ENCODE peak calls at places on chromosome 12, in eight cellular contexts. One of them, this sample, is unnamed.

GRCh38 chr12:9134981-9135628 is 19.4 kb upstream of the A2M start:
- DNase-seq in ureter: peak
- DNase-seq in MM.1S: peak
- DNase-seq in astrocyte: no peak
- DNase-seq in M059J: no peak
- DNase-seq in H9: no peak
- DNase-seq in endothelial cell: no peak
- DNase-seq in BJ: no peak
- DNase-seq in this sample: no peak

GRCh38 chr12:75953312-75953906 is 78.2 kb downstream of the PHLDA1 start:
- DNase-seq in ureter: no peak
- DNase-seq in astrocyte: peak
- DNase-seq in endothelial cell: no peak
- DNase-seq in MM.1S: no peak
- DNase-seq in BJ: peak
- DNase-seq in H9: no peak
- DNase-seq in M059J: peak
- DNase-seq in this sample: peak

GRCh38 chr12:84435682-84436081 is 476.9 kb downstream of the SLC6A15 start:
- DNase-seq in M059J: no peak
- DNase-seq in MM.1S: no peak
- DNase-seq in BJ: no peak
- DNase-seq in astrocyte: no peak
- DNase-seq in endothelial cell: no peak
- DNase-seq in H9: no peak
- DNase-seq in ureter: no peak
- DNase-seq in this sample: no peak

GRCh38 chr12:32051511-32052299 is 54.9 kb upstream of the BICD1 start:
- DNase-seq in M059J: peak
- DNase-seq in H9: no peak
- DNase-seq in BJ: peak
- DNase-seq in endothelial cell: no peak
- DNase-seq in ureter: no peak
- DNase-seq in astrocyte: peak
- DNase-seq in MM.1S: no peak
- DNase-seq in this sample: peak

GRCh38 chr12:60487284-60487683 is 891.5 kb downstream of the SLC16A7 start:
- DNase-seq in ureter: no peak
- DNase-seq in MM.1S: no peak
- DNase-seq in H9: no peak
- DNase-seq in astrocyte: no peak
- DNase-seq in BJ: no peak
- DNase-seq in M059J: no peak
- DNase-seq in endothelial cell: no peak
- DNase-seq in this sample: no peak

GRCh38 chr12:22238211-22238610 is 96.3 kb downstream of the ST8SIA1 start:
- DNase-seq in H9: no peak
- DNase-seq in astrocyte: no peak
- DNase-seq in BJ: no peak
- DNase-seq in M059J: no peak
- DNase-seq in endothelial cell: no peak
- DNase-seq in ureter: no peak
- DNase-seq in MM.1S: no peak
- DNase-seq in this sample: no peak

GRCh38 chr12:81758421-81759214 is 532 bp downstream of the PPFIA2 start:
- DNase-seq in H9: peak
- DNase-seq in M059J: peak
- DNase-seq in MM.1S: peak
- DNase-seq in astrocyte: peak
- DNase-seq in ureter: peak
- DNase-seq in endothelial cell: peak
- DNase-seq in BJ: no peak
- DNase-seq in this sample: peak

GRCh38 chr12:53279888-53280498 is 11.9 kb downstream of the ESPL1 start:
- DNase-seq in endothelial cell: no peak
- DNase-seq in MM.1S: no peak
- DNase-seq in M059J: no peak
- DNase-seq in H9: no peak
- DNase-seq in BJ: no peak
- DNase-seq in ureter: no peak
- DNase-seq in astrocyte: no peak
- DNase-seq in this sample: no peak

GRCh38 chr12:124428136-124428791 is 133.4 kb downstream of the RFLNA start:
- DNase-seq in H9: no peak
- DNase-seq in M059J: no peak
- DNase-seq in BJ: no peak
- DNase-seq in astrocyte: peak
- DNase-seq in ureter: no peak
- DNase-seq in endothelial cell: no peak
- DNase-seq in MM.1S: no peak
- DNase-seq in this sample: peak

GRCh38 chr12:256225-256624 is 6.4 kb downstream of the SLC6A13 start:
- DNase-seq in H9: no peak
- DNase-seq in MM.1S: no peak
- DNase-seq in BJ: no peak
- DNase-seq in endothelial cell: no peak
- DNase-seq in ureter: no peak
- DNase-seq in astrocyte: no peak
- DNase-seq in M059J: no peak
- DNase-seq in this sample: no peak

GRCh38 chr12:120581998-120582397 is 796 bp upstream of the POP5 start:
- DNase-seq in BJ: no peak
- DNase-seq in H9: no peak
- DNase-seq in MM.1S: no peak
- DNase-seq in endothelial cell: no peak
- DNase-seq in M059J: peak
- DNase-seq in ureter: no peak
- DNase-seq in astrocyte: no peak
- DNase-seq in this sample: no peak

GRCh38 chr12:58424735-58425379 is 483.5 kb downstream of the ATP23 start:
- DNase-seq in ureter: no peak
- DNase-seq in BJ: no peak
- DNase-seq in endothelial cell: no peak
- DNase-seq in astrocyte: no peak
- DNase-seq in H9: no peak
- DNase-seq in MM.1S: peak
- DNase-seq in M059J: peak
- DNase-seq in this sample: peak

GRCh38 chr12:105935981-105936380 is 202.8 kb downstream of the NUAK1 start:
- DNase-seq in M059J: peak
- DNase-seq in H9: no peak
- DNase-seq in BJ: no peak
- DNase-seq in MM.1S: no peak
- DNase-seq in ureter: no peak
- DNase-seq in endothelial cell: no peak
- DNase-seq in astrocyte: peak
- DNase-seq in this sample: peak

GRCh38 chr12:89568484-89568883 is 42.6 kb upstream of the POC1B start:
- DNase-seq in ureter: no peak
- DNase-seq in endothelial cell: no peak
- DNase-seq in astrocyte: no peak
- DNase-seq in H9: no peak
- DNase-seq in MM.1S: no peak
- DNase-seq in M059J: no peak
- DNase-seq in BJ: no peak
- DNase-seq in this sample: no peak

GRCh38 chr12:26255893-26256645 is 60.7 kb downstream of the SSPN start:
- DNase-seq in astrocyte: peak
- DNase-seq in H9: no peak
- DNase-seq in MM.1S: no peak
- DNase-seq in endothelial cell: no peak
- DNase-seq in ureter: no peak
- DNase-seq in M059J: no peak
- DNase-seq in BJ: no peak
- DNase-seq in this sample: no peak

This sample was measured in EH.